ENCODE peak calls at places on chromosome 22, in five cellular contexts. S, R, O, H and X are unnamed samples.

GRCh38 chr22:46538816-46539163 is 1.4 kb upstream of the CELSR1 start:
- DNase-seq in S (no peak), R (peak; percentile 38), O (peak; percentile 71), H (peak; percentile 45), X (peak; percentile 63)

GRCh38 chr22:27252282-27253049 is 549.1 kb downstream of the MN1 start:
- DNase-seq in S (peak; percentile 56), R (peak; percentile 90), O (peak; percentile 80), H (peak; percentile 77), X (peak; percentile 68)

GRCh38 chr22:39318507-39319283 is 728 bp downstream of the RPL3 start:
- DNase-seq in S (peak; percentile 70), R (peak; percentile 33), O (no peak), H (peak; percentile 51), X (no peak)

GRCh38 chr22:37303821-37304274 is 21.5 kb downstream of the CYTH4 start:
- DNase-seq in S (peak; percentile 73), R (peak; percentile 91), O (peak; percentile 92), H (peak; percentile 79), X (peak; percentile 83)

GRCh38 chr22:20979940-20980453 is 2.1 kb upstream of the LZTR1 start:
- DNase-seq in S (no peak), R (no peak), O (no peak), H (no peak), X (no peak)

GRCh38 chr22:19527321-19527721 is 3.1 kb upstream of the CLDN5 start:
- DNase-seq in S (no peak), R (no peak), O (no peak), H (no peak), X (no peak)

GRCh38 chr22:19374410-19374809 is 57.1 kb downstream of the HIRA start:
- DNase-seq in S (no peak), R (no peak), O (no peak), H (no peak), X (no peak)

GRCh38 chr22:50272103-50272782 is 2.1 kb upstream of the MAPK11 start:
- DNase-seq in S (no peak), R (no peak), O (peak; percentile 34), H (no peak), X (no peak)

GRCh38 chr22:49992921-49993648 is 19.5 kb downstream of the IL17REL start:
- DNase-seq in S (peak; percentile 77), R (peak; percentile 27), O (peak; percentile 49), H (no peak), X (peak; percentile 61)

GRCh38 chr22:41946360-41947180 is at the start of gene CENPM:
- DNase-seq in S (peak; percentile 96), R (peak; percentile 93), O (peak; percentile 96), H (peak; percentile 91), X (peak; percentile 97)

GRCh38 chr22:47275479-47276218 is 513.2 kb downstream of the TBC1D22A start:
- DNase-seq in S (no peak), R (no peak), O (no peak), H (no peak), X (no peak)

GRCh38 chr22:19610518-19611253 is 86.5 kb upstream of the CLDN5 start:
- DNase-seq in S (no peak), R (no peak), O (no peak), H (no peak), X (no peak)

GRCh38 chr22:20899827-20900423 is 17.3 kb upstream of the CRKL start:
- DNase-seq in S (no peak), R (no peak), O (no peak), H (no peak), X (no peak)

GRCh38 chr22:37638351-37639069 is 959 bp upstream of the SH3BP1 start:
- DNase-seq in S (peak; percentile 62), R (no peak), O (no peak), H (no peak), X (no peak)

GRCh38 chr22:38700271-38700788 is 413 bp downstream of the JOSD1 start:
- DNase-seq in S (no peak), R (no peak), O (peak; percentile 76), H (no peak), X (no peak)

GRCh38 chr22:44538518-44539315 is 40.7 kb upstream of the RTL6 start:
- DNase-seq in S (no peak), R (no peak), O (no peak), H (no peak), X (no peak)

GRCh38 chr22:19620742-19621371 is 93.4 kb upstream of the SEPTIN5 start:
- DNase-seq in S (no peak), R (no peak), O (no peak), H (no peak), X (no peak)

GRCh38 chr22:42721045-42721434 is 370 bp upstream of the A4GALT start:
- DNase-seq in S (no peak), R (no peak), O (peak; percentile 35), H (no peak), X (no peak)